ENCODE peak calls at places on chromosomes 6 and 20, in seven cellular contexts. P is AG04450, X is dermis blood vessel endothelial cell, Y is NCI-H1417, Z is activated gamma-delta T cell, S is foreskin fibroblast, E is cardiac fibroblast. I is an unnamed sample.

GRCh38 chr20:37395921-37396519 is 50.1 kb downstream of the SRC start:
- DNase-seq in Y (peak), S (peak), Z (no peak), P (no peak), X (no peak), E (no peak), I (no peak)

GRCh38 chr6:46605091-46605797 is 47.4 kb downstream of the CYP39A1 start:
- DNase-seq in Y (no peak), Z (no peak), S (no peak), P (no peak), X (no peak), E (no peak), I (no peak)

GRCh38 chr20:32470940-32471339 is 112.8 kb downstream of the ASXL1 start:
- DNase-seq in P (no peak), Y (no peak), X (no peak), S (no peak), Z (no peak), E (no peak), I (no peak)

GRCh38 chr20:21262812-21263211 is 40.3 kb upstream of the XRN2 start:
- DNase-seq in Y (no peak), S (no peak), X (no peak), P (no peak), Z (no peak), E (no peak), I (no peak)

GRCh38 chr6:149634315-149634714 is 14.2 kb downstream of the KATNA1 start:
- DNase-seq in X (no peak), S (no peak), E (no peak), P (no peak), Z (no peak), Y (no peak), I (no peak)

GRCh38 chr6:138486249-138487121 is 12.8 kb downstream of the NHSL1 start:
- DNase-seq in Z (no peak), S (no peak), P (no peak), E (no peak), X (peak), Y (no peak), I (no peak)

GRCh38 chr6:5979650-5980427 is 26.9 kb downstream of the NRN1 start:
- DNase-seq in Z (no peak), E (no peak), Y (no peak), X (peak), S (peak), P (no peak), I (no peak)

GRCh38 chr6:77447254-77447653 is 16.0 kb downstream of the HTR1B start:
- DNase-seq in X (peak), Y (no peak), S (peak), P (no peak), Z (no peak), E (peak), I (no peak)

GRCh38 chr6:31919624-31920303 is 7.8 kb upstream of the C2 start:
- DNase-seq in Y (no peak), Z (no peak), X (no peak), S (no peak), P (no peak), E (no peak), I (no peak)

GRCh38 chr20:37757550-37757949 is 63.7 kb downstream of the CTNNBL1 start:
- DNase-seq in E (no peak), S (no peak), X (no peak), Y (peak), Z (no peak), P (no peak), I (no peak)

GRCh38 chr20:57794600-57795346 is 85.0 kb upstream of the PMEPA1 start:
- DNase-seq in P (no peak), Y (peak), E (no peak), Z (no peak), S (no peak), X (no peak), I (no peak)

GRCh38 chr6:108622601-108623335 is 62.1 kb downstream of the FOXO3 start:
- DNase-seq in Y (no peak), P (peak), Z (no peak), S (peak), X (peak), E (peak), I (peak)

GRCh38 chr20:43662943-43663655 is 3.8 kb upstream of the MYBL2 start:
- DNase-seq in P (no peak), E (no peak), S (peak), X (no peak), Z (no peak), Y (no peak), I (no peak)

GRCh38 chr6:118679293-118679692 is 27.9 kb upstream of the CEP85L start:
- DNase-seq in Z (no peak), Y (no peak), S (peak), P (no peak), X (no peak), E (peak), I (peak)

GRCh38 chr20:57259179-57260021 is 7.0 kb downstream of the BMP7 start:
- DNase-seq in Z (no peak), Y (peak), P (no peak), E (no peak), S (no peak), X (no peak), I (no peak)

GRCh38 chr20:57432874-57433491 is 41.8 kb downstream of the RBM38 start:
- DNase-seq in Z (peak), P (no peak), S (no peak), X (no peak), Y (no peak), E (peak), I (no peak)

GRCh38 chr20:17873410-17874270 is 95.0 kb downstream of the SNX5 start:
- DNase-seq in Y (peak), Z (no peak), E (peak), P (peak), X (peak), S (peak), I (peak)

GRCh38 chr6:6676910-6677441 is 88.5 kb downstream of the LY86 start:
- DNase-seq in P (peak), X (peak), Z (no peak), S (peak), E (peak), Y (peak), I (peak)

GRCh38 chr6:136761227-136761922 is 30.9 kb downstream of the MAP3K5 start:
- DNase-seq in E (peak), Y (no peak), S (peak), X (peak), Z (no peak), P (no peak), I (peak)

I was measured in fibroblast of gingiva.